ENCODE peak calls at places on chromosomes 7 and 10, in four cellular contexts. One of them, this sample, is unnamed.

GRCh38 chr7:106425017-106425719 is 140.4 kb upstream of the NAMPT start:
- DNase-seq in spleen: no peak
- DNase-seq in stomach: peak
- DNase-seq in upper lobe of left lung: no peak
- DNase-seq in this sample: peak

GRCh38 chr7:81857385-81857784 is 87.5 kb upstream of the HGF start:
- DNase-seq in spleen: no peak
- DNase-seq in stomach: no peak
- DNase-seq in upper lobe of left lung: no peak
- DNase-seq in this sample: no peak

GRCh38 chr7:55533050-55533728 is 39.1 kb downstream of the VOPP1 start:
- DNase-seq in spleen: peak
- DNase-seq in stomach: no peak
- DNase-seq in upper lobe of left lung: no peak
- DNase-seq in this sample: no peak

GRCh38 chr7:73735526-73735905 is 3.1 kb downstream of the ABHD11 start:
- DNase-seq in spleen: peak
- DNase-seq in stomach: no peak
- DNase-seq in upper lobe of left lung: no peak
- DNase-seq in this sample: no peak

GRCh38 chr10:44946201-44946600 is 13.4 kb upstream of the RASSF4 start:
- DNase-seq in spleen: peak
- DNase-seq in stomach: no peak
- DNase-seq in upper lobe of left lung: no peak
- DNase-seq in this sample: no peak

GRCh38 chr10:59252491-59252890 is 76.0 kb downstream of the PHYHIPL start:
- DNase-seq in spleen: no peak
- DNase-seq in stomach: no peak
- DNase-seq in upper lobe of left lung: no peak
- DNase-seq in this sample: no peak

GRCh38 chr7:16491148-16491547 is 25.6 kb upstream of the SOSTDC1 start:
- DNase-seq in spleen: no peak
- DNase-seq in stomach: no peak
- DNase-seq in upper lobe of left lung: no peak
- DNase-seq in this sample: no peak

GRCh38 chr10:109259293-109259692 is 664.0 kb downstream of the XPNPEP1 start:
- DNase-seq in spleen: no peak
- DNase-seq in stomach: no peak
- DNase-seq in upper lobe of left lung: no peak
- DNase-seq in this sample: no peak

GRCh38 chr7:75986147-75986781 is 8.1 kb downstream of the TMEM120A start:
- DNase-seq in spleen: peak
- DNase-seq in stomach: no peak
- DNase-seq in upper lobe of left lung: no peak
- DNase-seq in this sample: no peak

GRCh38 chr7:158782638-158783490 is 46.4 kb downstream of the ESYT2 start:
- DNase-seq in spleen: no peak
- DNase-seq in stomach: no peak
- DNase-seq in upper lobe of left lung: no peak
- DNase-seq in this sample: no peak

GRCh38 chr10:43062402-43063160 is 14.3 kb upstream of the RET start:
- DNase-seq in spleen: peak
- DNase-seq in stomach: no peak
- DNase-seq in upper lobe of left lung: no peak
- DNase-seq in this sample: no peak

GRCh38 chr10:35089641-35090161 is 440 bp downstream of the CUL2 start:
- DNase-seq in spleen: no peak
- DNase-seq in stomach: no peak
- DNase-seq in upper lobe of left lung: no peak
- DNase-seq in this sample: no peak

GRCh38 chr10:63331586-63331985 is 134.2 kb downstream of the JMJD1C start:
- DNase-seq in spleen: no peak
- DNase-seq in stomach: no peak
- DNase-seq in upper lobe of left lung: no peak
- DNase-seq in this sample: no peak

GRCh38 chr7:83271212-83272099 is 108.8 kb upstream of the PCLO start:
- DNase-seq in spleen: no peak
- DNase-seq in stomach: no peak
- DNase-seq in upper lobe of left lung: no peak
- DNase-seq in this sample: no peak

GRCh38 chr7:11428877-11429617 is 403.0 kb downstream of the THSD7A start:
- DNase-seq in spleen: no peak
- DNase-seq in stomach: no peak
- DNase-seq in upper lobe of left lung: no peak
- DNase-seq in this sample: no peak

GRCh38 chr10:98006266-98006665 is 24.2 kb downstream of the CRTAC1 start:
- DNase-seq in spleen: no peak
- DNase-seq in stomach: no peak
- DNase-seq in upper lobe of left lung: no peak
- DNase-seq in this sample: no peak

GRCh38 chr7:17963281-17963680 is 23.0 kb upstream of the SNX13 start:
- DNase-seq in spleen: no peak
- DNase-seq in stomach: no peak
- DNase-seq in upper lobe of left lung: no peak
- DNase-seq in this sample: no peak

GRCh38 chr7:101817031-101817929 is at the start of gene CUX1:
- DNase-seq in spleen: peak
- DNase-seq in stomach: peak
- DNase-seq in upper lobe of left lung: peak
- DNase-seq in this sample: no peak

GRCh38 chr10:31707578-31708411 is 220.8 kb downstream of the ARHGAP12 start:
- DNase-seq in spleen: no peak
- DNase-seq in stomach: no peak
- DNase-seq in upper lobe of left lung: peak
- DNase-seq in this sample: no peak

GRCh38 chr10:18414061-18414460 is 237.3 kb downstream of the NSUN6 start:
- DNase-seq in spleen: no peak
- DNase-seq in stomach: no peak
- DNase-seq in upper lobe of left lung: no peak
- DNase-seq in this sample: peak

GRCh38 chr10:27558612-27559020 is 54.5 kb downstream of the RAB18 start:
- DNase-seq in spleen: no peak
- DNase-seq in stomach: peak
- DNase-seq in upper lobe of left lung: no peak
- DNase-seq in this sample: no peak

GRCh38 chr10:104450954-104451353 is 97.3 kb downstream of the CFAP58 start:
- DNase-seq in spleen: no peak
- DNase-seq in stomach: no peak
- DNase-seq in upper lobe of left lung: no peak
- DNase-seq in this sample: no peak

GRCh38 chr7:30829476-30829875 is 58.3 kb downstream of the MINDY4 start:
- DNase-seq in spleen: no peak
- DNase-seq in stomach: no peak
- DNase-seq in upper lobe of left lung: no peak
- DNase-seq in this sample: peak

GRCh38 chr7:2523461-2523905 is 3.9 kb downstream of the LFNG start:
- DNase-seq in spleen: peak
- DNase-seq in stomach: peak
- DNase-seq in upper lobe of left lung: peak
- DNase-seq in this sample: no peak

GRCh38 chr7:65287023-65287422 is 86.6 kb upstream of the ZNF92 start:
- DNase-seq in spleen: no peak
- DNase-seq in stomach: no peak
- DNase-seq in upper lobe of left lung: no peak
- DNase-seq in this sample: no peak

GRCh38 chr10:101041252-101041761 is 10.3 kb downstream of the SFXN3 start:
- DNase-seq in spleen: peak
- DNase-seq in stomach: peak
- DNase-seq in upper lobe of left lung: no peak
- DNase-seq in this sample: peak

GRCh38 chr7:47153076-47153475 is 428.8 kb downstream of the TNS3 start:
- DNase-seq in spleen: no peak
- DNase-seq in stomach: no peak
- DNase-seq in upper lobe of left lung: no peak
- DNase-seq in this sample: no peak

GRCh38 chr10:45243261-45243660 is 72.1 kb downstream of the OR13A1 start:
- DNase-seq in spleen: no peak
- DNase-seq in stomach: no peak
- DNase-seq in upper lobe of left lung: no peak
- DNase-seq in this sample: no peak

GRCh38 chr7:80583901-80584300 is 54.5 kb upstream of the CD36 start:
- DNase-seq in spleen: no peak
- DNase-seq in stomach: no peak
- DNase-seq in upper lobe of left lung: no peak
- DNase-seq in this sample: no peak

DNA sequence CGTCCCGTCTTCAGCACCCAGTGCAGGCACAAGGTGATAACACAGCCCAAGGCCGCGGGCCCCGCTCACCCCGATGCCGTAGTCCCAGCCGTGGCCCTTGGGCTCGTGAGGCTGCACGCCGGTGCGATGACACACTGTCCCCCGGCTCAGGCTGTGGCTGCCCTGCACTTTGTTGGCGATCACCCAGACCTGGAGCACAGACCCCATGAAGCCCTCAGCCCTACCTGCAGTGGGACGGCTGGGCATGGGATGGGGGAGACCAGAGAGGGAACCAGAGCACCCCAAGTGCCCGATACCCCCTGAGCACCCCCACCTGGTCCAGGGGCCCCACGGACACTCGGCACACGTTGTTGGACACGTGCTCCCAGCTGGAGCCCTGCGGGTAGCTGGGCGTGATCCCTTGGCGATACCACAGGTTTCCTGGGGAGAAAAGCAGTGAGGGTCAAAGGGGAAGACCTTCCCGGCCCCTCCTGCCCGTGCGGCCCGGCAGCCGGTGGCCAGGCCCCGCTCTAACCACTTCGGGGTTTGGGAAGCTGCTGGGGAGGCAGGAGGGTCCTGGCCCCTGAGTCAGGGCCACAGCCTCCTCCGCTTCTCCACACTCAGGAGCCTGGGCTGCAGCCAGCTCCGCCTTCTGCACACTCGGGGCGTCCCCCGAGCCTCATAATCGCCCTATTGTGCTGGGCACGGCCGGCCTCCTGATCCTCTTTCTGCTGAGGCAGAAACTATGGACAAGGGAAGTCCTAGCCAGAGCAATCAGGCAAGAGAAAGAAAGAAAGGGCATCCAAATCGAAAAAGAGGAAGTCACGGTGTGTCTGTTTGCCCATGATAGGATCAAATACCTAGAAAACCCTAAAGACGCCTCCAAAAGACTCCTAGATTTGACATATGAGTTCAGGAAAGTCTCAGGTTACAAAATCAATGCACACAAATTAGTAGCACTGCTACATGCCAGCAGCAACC is 6.7 kb downstream of the BHLHA15 start:
- DNase-seq in spleen: peak
- DNase-seq in stomach: peak
- DNase-seq in upper lobe of left lung: no peak
- DNase-seq in this sample: no peak
- TF ChIP-seq POLR2A in spleen: no peak
- TF ChIP-seq POLR2A in stomach: no peak
- TF ChIP-seq POLR2A in upper lobe of left lung: no peak
- TF ChIP-seq POLR2A in this sample: no peak

DNA sequence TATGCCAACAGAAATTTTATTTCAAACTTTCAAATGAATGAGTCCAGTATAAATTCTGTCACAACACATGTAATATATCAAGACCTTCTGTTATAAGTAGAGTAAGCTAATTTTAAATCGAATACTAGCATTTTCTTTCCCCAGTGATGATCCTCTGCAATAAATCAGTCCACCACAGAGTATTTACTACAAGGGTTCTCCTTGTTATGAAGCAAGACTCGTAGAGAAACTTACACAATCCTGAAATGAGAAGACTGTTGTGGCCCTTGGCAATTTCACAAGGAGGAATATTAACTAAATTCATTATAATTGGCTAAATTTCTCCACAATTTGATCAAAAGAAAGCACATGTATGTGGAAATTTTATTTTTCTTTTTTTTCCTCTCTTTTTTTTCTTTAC is 312.4 kb upstream of the DGKB start:
- DNase-seq in spleen: no peak
- DNase-seq in stomach: no peak
- DNase-seq in upper lobe of left lung: no peak
- DNase-seq in this sample: no peak
- TF ChIP-seq POLR2AphosphoS5 in spleen: no peak
- TF ChIP-seq POLR2AphosphoS5 in stomach: no peak
- TF ChIP-seq POLR2AphosphoS5 in upper lobe of left lung: no peak
- TF ChIP-seq POLR2AphosphoS5 in this sample: no peak

GRCh38 chr10:625751-626711 is 63.4 kb downstream of the DIP2C start:
- DNase-seq in spleen: peak
- DNase-seq in stomach: no peak
- DNase-seq in upper lobe of left lung: no peak
- DNase-seq in this sample: no peak
- H3K4me3 ChIP-seq in spleen: no peak
- H3K4me3 ChIP-seq in stomach: no peak
- H3K4me3 ChIP-seq in upper lobe of left lung: no peak
- H3K4me3 ChIP-seq in this sample: peak

GRCh38 chr10:89391882-89392756 is at the start of gene IFIT1:
- DNase-seq in spleen: no peak
- DNase-seq in stomach: peak
- DNase-seq in upper lobe of left lung: no peak
- DNase-seq in this sample: peak
- TF ChIP-seq POLR2A in spleen: peak
- TF ChIP-seq POLR2A in stomach: no peak
- TF ChIP-seq POLR2A in upper lobe of left lung: no peak
- TF ChIP-seq POLR2A in this sample: no peak

DNA sequence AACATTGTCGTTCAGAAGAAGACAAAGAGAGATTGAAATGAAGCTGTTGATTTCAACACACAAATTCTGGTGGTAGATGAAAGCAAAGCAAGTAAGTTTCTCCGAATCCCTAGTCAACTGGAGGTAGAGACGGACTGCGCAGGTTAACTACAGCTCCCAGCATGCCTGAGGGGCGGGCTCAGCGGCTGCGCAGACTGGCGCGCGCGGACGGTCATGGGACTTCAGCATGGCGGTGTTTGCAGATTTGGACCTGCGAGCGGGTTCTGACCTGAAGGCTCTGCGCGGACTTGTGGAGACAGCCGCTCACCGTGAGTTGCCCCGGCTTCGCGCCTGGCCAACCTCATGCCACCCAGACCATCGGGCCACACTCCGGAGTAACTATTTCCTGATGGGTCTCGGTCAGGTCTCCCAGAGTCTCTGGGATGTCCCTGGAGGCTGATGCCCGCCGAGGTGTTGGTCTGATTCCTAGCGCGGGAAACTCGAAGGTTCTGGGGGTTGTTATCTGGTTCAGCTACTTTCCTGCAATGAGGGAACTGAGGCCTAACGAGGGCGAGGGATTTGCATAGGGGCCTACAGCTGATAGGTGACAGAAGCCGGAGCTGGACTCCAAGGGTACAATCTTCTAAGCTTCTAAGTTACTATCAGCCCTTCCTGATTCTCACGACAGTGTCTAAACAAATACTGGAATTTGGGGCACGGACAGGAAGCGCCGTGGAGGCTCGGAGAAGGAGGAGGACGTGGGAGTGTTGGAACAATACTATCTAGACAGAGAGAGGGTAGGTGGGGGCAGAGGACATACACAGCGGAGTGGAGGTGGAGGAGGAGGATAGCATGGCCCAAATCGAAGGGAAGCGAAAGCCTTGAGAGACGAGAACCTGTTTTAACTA is at the start of gene RPP30:
- DNase-seq in spleen: peak
- DNase-seq in stomach: peak
- DNase-seq in upper lobe of left lung: peak
- DNase-seq in this sample: no peak
- TF ChIP-seq POLR2AphosphoS5 in spleen: peak
- TF ChIP-seq POLR2AphosphoS5 in stomach: peak
- TF ChIP-seq POLR2AphosphoS5 in upper lobe of left lung: peak
- TF ChIP-seq POLR2AphosphoS5 in this sample: peak